ENCODE peak calls at places on chromosomes 13 and 19, in eight cellular contexts. A is A549, F is K562, R is endothelial cell of umbilical vein, H is HCT116, E is H1, Y is HepG2, Z is GM12878. B is an unnamed sample.

GRCh38 chr13:80338781-80339577 is 1.9 kb downstream of the SPRY2 start:
- DNase-seq in A (no peak), F (peak; percentile 39), R (peak; percentile 84), H (no peak), E (peak; percentile 66), Y (peak; percentile 23), Z (no peak), B (peak; percentile 79)

GRCh38 chr13:43838909-43839308 is 40.6 kb downstream of the CCDC122 start:
- DNase-seq in A (no peak), F (no peak), R (no peak), H (no peak), E (no peak), Y (no peak), Z (no peak), B (peak; percentile 34)

GRCh38 chr13:51647067-51647466 is 62.8 kb downstream of the WDFY2 start:
- DNase-seq in A (no peak), F (no peak), R (no peak), H (no peak), E (no peak), Y (no peak), Z (no peak), B (no peak)

GRCh38 chr13:32829676-32830091 is 186.5 kb upstream of the KL start:
- DNase-seq in A (peak; percentile 12), F (no peak), R (no peak), H (peak; percentile 40), E (no peak), Y (no peak), Z (no peak), B (no peak)

GRCh38 chr13:101109005-101109404 is 307.3 kb downstream of the NALCN start:
- DNase-seq in A (no peak), F (no peak), R (no peak), H (no peak), E (no peak), Y (no peak), Z (no peak), B (no peak)

GRCh38 chr19:47649588-47649987 is 40.7 kb downstream of the BICRA start:
- DNase-seq in A (no peak), F (no peak), R (no peak), H (no peak), E (no peak), Y (no peak), Z (no peak), B (no peak)

GRCh38 chr19:42113641-42114348 is 18.5 kb downstream of the POU2F2 start:
- DNase-seq in A (peak; percentile 97), F (no peak), R (peak; percentile 97), H (peak; percentile 64), E (no peak), Y (peak; percentile 33), Z (peak; percentile 40), B (peak; percentile 75)

GRCh38 chr13:43285891-43286602 is 262.7 kb downstream of the DNAJC15 start:
- DNase-seq in A (no peak), F (no peak), R (no peak), H (no peak), E (no peak), Y (no peak), Z (no peak), B (no peak)

GRCh38 chr19:3285647-3286176 is 61.3 kb downstream of the CELF5 start:
- DNase-seq in A (peak; percentile 58), F (no peak), R (no peak), H (no peak), E (peak; percentile 95), Y (peak; percentile 59), Z (no peak), B (no peak)

GRCh38 chr19:6925801-6926751 is 38.7 kb downstream of the ADGRE1 start:
- DNase-seq in A (peak; percentile 46), F (no peak), R (no peak), H (no peak), E (no peak), Y (no peak), Z (peak; percentile 68), B (peak; percentile 11)

GRCh38 chr19:13795595-13796300 is 505 bp downstream of the ZSWIM4 start:
- DNase-seq in A (peak; percentile 20), F (peak; percentile 33), R (peak; percentile 25), H (no peak), E (no peak), Y (no peak), Z (no peak), B (no peak)

GRCh38 chr19:5904302-5905071 is at the start of gene VMAC:
- DNase-seq in A (peak; percentile 89), F (peak; percentile 99), R (peak; percentile 100), H (peak; percentile 100), E (peak; percentile 99), Y (peak; percentile 100), Z (peak; percentile 100), B (peak; percentile 99)

GRCh38 chr13:45082964-45083363 is 37.3 kb upstream of the GTF2F2 start:
- DNase-seq in A (no peak), F (no peak), R (no peak), H (no peak), E (no peak), Y (no peak), Z (no peak), B (no peak)

GRCh38 chr13:98169331-98169730 is 7.7 kb downstream of the RNF113B start:
- DNase-seq in A (no peak), F (no peak), R (no peak), H (no peak), E (no peak), Y (no peak), Z (no peak), B (no peak)

GRCh38 chr13:48738261-48738755 is 84.6 kb downstream of the CYSLTR2 start:
- DNase-seq in A (no peak), F (no peak), R (no peak), H (no peak), E (no peak), Y (no peak), Z (no peak), B (no peak)

GRCh38 chr13:111492341-111492945 is 172.0 kb downstream of the TEX29 start:
- DNase-seq in A (no peak), F (no peak), R (no peak), H (no peak), E (no peak), Y (no peak), Z (no peak), B (no peak)

GRCh38 chr13:33276581-33276980 is 9.0 kb downstream of the STARD13 start:
- DNase-seq in A (no peak), F (no peak), R (peak; percentile 71), H (no peak), E (no peak), Y (no peak), Z (no peak), B (no peak)

GRCh38 chr13:75404721-75405120 is 77.2 kb downstream of the TBC1D4 start:
- DNase-seq in A (no peak), F (no peak), R (no peak), H (no peak), E (no peak), Y (no peak), Z (no peak), B (no peak)

GRCh38 chr19:9836021-9836420 is 903 bp downstream of the PIN1 start:
- DNase-seq in A (no peak), F (peak; percentile 17), R (no peak), H (no peak), E (no peak), Y (no peak), Z (no peak), B (peak; percentile 64)

GRCh38 chr13:28163587-28163986 is 25.2 kb downstream of the PAN3 start:
- DNase-seq in A (no peak), F (no peak), R (no peak), H (no peak), E (no peak), Y (no peak), Z (no peak), B (no peak)

GRCh38 chr13:28159057-28159456 is 20.7 kb downstream of the PAN3 start:
- DNase-seq in A (no peak), F (no peak), R (no peak), H (no peak), E (no peak), Y (no peak), Z (no peak), B (no peak)

DNA sequence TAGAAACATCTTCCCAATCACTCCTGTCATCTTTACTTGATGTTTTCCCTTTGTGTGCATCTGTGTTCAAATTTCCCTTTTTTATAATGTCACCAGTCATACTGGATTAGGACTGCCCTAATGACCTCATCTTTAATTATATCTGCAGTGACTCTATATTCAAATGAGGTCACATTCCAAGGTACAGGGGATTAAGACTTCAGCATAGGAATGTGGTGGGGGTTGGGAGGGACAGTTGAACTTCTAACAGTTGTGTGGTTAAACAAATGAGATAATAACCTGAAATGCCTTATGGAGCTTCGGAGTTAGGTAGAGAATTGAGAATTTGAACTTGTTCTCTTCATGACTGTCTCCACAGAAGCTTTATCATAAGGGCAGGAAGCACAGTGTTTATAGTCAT is 23.0 kb downstream of the PAN3 start:
- DNase-seq in A (no peak), F (peak; percentile 33), R (peak; percentile 23), H (no peak), E (no peak), Y (peak; percentile 68), Z (no peak), B (no peak)
- TF ChIP-seq MAX in A (no peak), F (no peak), R (no peak), H (no peak), E (no peak), Y (no peak), Z (no peak), B (no peak)

GRCh38 chr13:67138937-67139336 is 91.2 kb downstream of the PCDH9 start:
- DNase-seq in A (no peak), F (no peak), R (no peak), H (no peak), E (no peak), Y (no peak), Z (no peak), B (no peak)

GRCh38 chr13:67143544-67144115 is 86.5 kb downstream of the PCDH9 start:
- DNase-seq in A (no peak), F (no peak), R (no peak), H (no peak), E (no peak), Y (no peak), Z (no peak), B (no peak)

GRCh38 chr13:67139551-67139950 is 90.6 kb downstream of the PCDH9 start:
- DNase-seq in A (no peak), F (no peak), R (no peak), H (no peak), E (no peak), Y (no peak), Z (no peak), B (no peak)

GRCh38 chr13:67137044-67137735 is 92.9 kb downstream of the PCDH9 start:
- DNase-seq in A (no peak), F (no peak), R (no peak), H (no peak), E (no peak), Y (no peak), Z (no peak), B (no peak)

GRCh38 chr13:67140006-67140405 is 90.1 kb downstream of the PCDH9 start:
- DNase-seq in A (no peak), F (no peak), R (no peak), H (no peak), E (no peak), Y (no peak), Z (no peak), B (no peak)
- TF ChIP-seq CTCF in A (no peak), F (no peak), R (no peak), H (no peak), E (no peak), Y (no peak), Z (no peak), B (no peak)

GRCh38 chr19:48900477-48901452 is 653 bp downstream of the NUCB1 start:
- DNase-seq in A (no peak), F (no peak), R (peak; percentile 29), H (no peak), E (no peak), Y (peak; percentile 29), Z (no peak), B (peak; percentile 48)
- TF ChIP-seq POLR2A in A (no peak), F (peak; percentile 6), R (no peak), H (no peak), E (peak; percentile 26), Y (no peak), Z (peak; percentile 4), B (no peak)

GRCh38 chr13:107969551-107969950 is 245.8 kb downstream of the LIG4 start:
- DNase-seq in A (no peak), F (no peak), R (no peak), H (no peak), E (no peak), Y (no peak), Z (no peak), B (no peak)
- TF ChIP-seq MAX in A (no peak), F (no peak), R (no peak), H (no peak), E (no peak), Y (no peak), Z (no peak), B (no peak)

B was measured in NB4.